ENCODE peak calls at places on chromosomes 13 and 19, in five cellular contexts. V is cardiac muscle cell; A is effector memory CD4-positive, alpha-beta T cell; B is ascending aorta; U is mesenchymal stem cell. Q is an unnamed sample.

GRCh38 chr19:34999498-35000337 is at the start of gene GRAMD1A:
- DNase-seq in V (peak; percentile 90), A (peak; percentile 49), B (peak; percentile 84), U (peak; percentile 90), Q (peak; percentile 76)

GRCh38 chr19:31354316-31354715 is 5.1 kb upstream of the TSHZ3 start:
- DNase-seq in V (no peak), A (no peak), B (no peak), U (no peak), Q (no peak)

GRCh38 chr13:101579291-101579802 is 126.9 kb downstream of the ITGBL1 start:
- DNase-seq in V (peak; percentile 18), A (no peak), B (no peak), U (peak; percentile 66), Q (no peak)

GRCh38 chr13:81017525-81018152 is 676.7 kb upstream of the SPRY2 start:
- DNase-seq in V (peak; percentile 67), A (no peak), B (no peak), U (peak; percentile 62), Q (no peak)

GRCh38 chr13:33251131-33251629 is 34.4 kb downstream of the STARD13 start:
- DNase-seq in V (no peak), A (no peak), B (no peak), U (peak; percentile 88), Q (no peak)

GRCh38 chr19:43310221-43310620 is 40.9 kb upstream of the PSG9 start:
- DNase-seq in V (no peak), A (no peak), B (no peak), U (no peak), Q (no peak)

GRCh38 chr19:45423033-45423588 is 606 bp downstream of the ERCC1 start:
- DNase-seq in V (no peak), A (no peak), B (no peak), U (no peak), Q (no peak)

GRCh38 chr19:56301152-56301551 is 13.5 kb downstream of the ZSCAN5A start:
- DNase-seq in V (no peak), A (no peak), B (no peak), U (peak; percentile 27), Q (no peak)

GRCh38 chr13:37014609-37015008 is 14.0 kb downstream of the EXOSC8 start:
- DNase-seq in V (no peak), A (no peak), B (no peak), U (peak; percentile 50), Q (no peak)

GRCh38 chr13:102838273-102838672 is 7.6 kb upstream of the ERCC5 start:
- DNase-seq in V (no peak), A (no peak), B (no peak), U (no peak), Q (no peak)

GRCh38 chr13:63110431-63110830 is 1694.8 kb upstream of the PCDH20 start:
- DNase-seq in V (no peak), A (no peak), B (no peak), U (no peak), Q (no peak)

GRCh38 chr13:39655041-39655568 is 357 bp upstream of the COG6 start:
- DNase-seq in V (no peak), A (no peak), B (no peak), U (no peak), Q (no peak)

GRCh38 chr13:101289764-101290163 is 126.5 kb downstream of the NALCN start:
- DNase-seq in V (peak; percentile 73), A (peak; percentile 6), B (no peak), U (peak; percentile 63), Q (no peak)

GRCh38 chr19:39158646-39159260 is 33.2 kb downstream of the PAK4 start:
- DNase-seq in V (no peak), A (no peak), B (no peak), U (no peak), Q (no peak)
- H3K27ac ChIP-seq in V (no peak overlapping the region), A (no peak overlapping the region), B (no peak overlapping the region), U (no peak overlapping the region), Q (no peak overlapping the region)

GRCh38 chr13:84843368-84843767 is 955.9 kb downstream of the SLITRK6 start:
- DNase-seq in V (no peak), A (no peak), B (no peak), U (no peak), Q (no peak)

GRCh38 chr13:84845875-84846619 is 953.2 kb downstream of the SLITRK6 start:
- DNase-seq in V (no peak), A (no peak), B (no peak), U (peak; percentile 12), Q (no peak)

GRCh38 chr13:84844473-84844872 is 954.7 kb downstream of the SLITRK6 start:
- DNase-seq in V (peak; percentile 20), A (no peak), B (no peak), U (peak; percentile 37), Q (no peak)

DNA sequence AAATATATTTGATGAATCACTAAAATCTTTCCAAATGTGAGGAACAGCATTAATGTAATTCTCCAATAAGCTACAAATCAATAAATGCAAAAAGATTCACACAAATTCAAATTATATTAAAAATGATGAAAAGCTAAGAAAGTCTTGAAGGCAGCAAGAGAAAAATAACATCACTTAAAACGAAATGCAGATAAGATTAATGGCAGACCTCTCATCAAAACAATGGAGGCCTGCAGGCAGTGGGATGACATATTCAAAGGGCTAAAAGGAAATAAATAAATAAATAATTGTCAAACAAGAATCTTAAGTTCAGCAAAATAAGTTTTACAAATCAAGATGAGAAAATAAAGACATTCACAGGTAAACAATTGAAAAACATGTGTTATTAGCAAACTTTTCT is 952.1 kb downstream of the SLITRK6 start:
- DNase-seq in V (no peak), A (no peak), B (no peak), U (no peak), Q (no peak)
- H3K36me3 ChIP-seq in V (no peaks in the 10 kb centered on the region), A (no peaks in the 10 kb centered on the region), B (no peaks in the 10 kb centered on the region), U (no peaks in the 10 kb centered on the region), Q (no peaks in the 10 kb centered on the region)

GRCh38 chr13:110390572-110390971 is 83.5 kb downstream of the COL4A2 start:
- DNase-seq in V (no peak), A (no peak), B (no peak), U (peak; percentile 99), Q (no peak)
- H3K4me1 ChIP-seq in V (peaks cover 16% of the 10 kb centered on the region), A (no peaks in the 10 kb centered on the region), B (peaks cover 77% of the 10 kb centered on the region), U (peaks cover 32% of the 10 kb centered on the region), Q (peaks cover 14% of the 10 kb centered on the region)

GRCh38 chr19:1162404-1163282 is 11.4 kb downstream of the SBNO2 start:
- DNase-seq in V (no peak), A (no peak), B (no peak), U (no peak), Q (no peak)

GRCh38 chr19:1164684-1165531 is 9.2 kb downstream of the SBNO2 start:
- DNase-seq in V (no peak), A (no peak), B (no peak), U (no peak), Q (no peak)

GRCh38 chr19:1161716-1162115 is 12.4 kb downstream of the SBNO2 start:
- DNase-seq in V (no peak), A (no peak), B (no peak), U (no peak), Q (peak; percentile 88)

GRCh38 chr19:1163934-1164683 is 10.0 kb downstream of the SBNO2 start:
- DNase-seq in V (no peak), A (no peak), B (no peak), U (no peak), Q (peak; percentile 73)

DNA sequence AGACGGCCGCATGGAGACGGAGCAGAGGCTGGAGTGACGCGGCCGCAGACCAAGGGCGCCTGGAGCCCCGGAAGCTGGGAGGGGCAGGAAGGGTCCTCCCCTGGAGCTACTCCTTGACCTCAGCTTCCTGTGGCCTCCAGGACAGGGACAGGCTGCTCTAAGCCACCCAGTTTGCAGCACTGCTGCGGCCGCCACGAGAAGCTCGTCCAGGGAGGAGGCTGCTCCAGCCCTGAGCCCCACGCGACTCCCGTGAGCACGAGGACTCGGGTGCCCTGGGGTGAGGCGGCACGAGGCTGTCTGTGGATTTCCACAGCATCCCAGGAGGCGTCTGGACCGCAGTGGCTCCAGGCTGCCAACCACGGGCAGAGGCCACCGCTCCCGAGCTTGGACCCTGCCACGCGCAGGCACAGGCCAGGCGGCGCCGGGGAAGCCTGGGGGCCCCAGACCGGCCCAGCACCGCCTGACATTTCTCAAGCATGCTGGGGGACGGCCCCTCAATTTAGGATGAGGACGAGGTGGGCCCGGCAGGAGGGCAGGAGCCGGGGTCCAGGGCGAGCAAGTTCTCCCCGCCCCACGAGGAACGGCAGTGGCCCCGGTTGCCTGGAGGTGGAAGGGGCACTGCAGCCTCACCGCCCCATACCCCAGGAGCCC is 10.7 kb downstream of the SBNO2 start:
- DNase-seq in V (no peak), A (no peak), B (no peak), U (no peak), Q (no peak)
- H3K27ac ChIP-seq in V (no peak overlapping the region), A (no peak overlapping the region), B (no peak overlapping the region), U (no peak overlapping the region), Q (peak overlapping the region; percentile 84)

DNA sequence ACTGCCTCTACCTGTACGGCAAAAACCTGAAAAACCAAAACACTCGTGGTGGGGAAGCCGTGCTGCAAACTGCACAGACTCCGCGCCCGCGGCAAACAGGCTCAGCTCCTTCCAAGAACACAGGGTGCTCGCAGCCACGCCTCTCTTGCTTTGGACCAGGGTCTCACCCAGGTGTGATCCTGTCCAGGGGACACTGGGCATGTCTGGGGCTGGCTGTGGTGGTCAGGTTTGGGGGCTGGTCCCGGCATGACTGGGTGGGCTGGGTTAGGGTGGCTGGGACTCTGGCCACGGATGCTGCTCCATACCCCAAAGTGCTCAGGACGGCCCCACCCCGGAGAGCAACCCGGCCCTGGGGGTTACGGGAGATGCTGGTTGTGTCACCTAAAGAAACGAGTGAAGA is 13.9 kb downstream of the GPX4 start:
- DNase-seq in V (no peak), A (no peak), B (no peak), U (no peak), Q (no peak)
- H3K36me3 ChIP-seq in V (peaks cover 2% of the 10 kb centered on the region), A (peaks cover 81% of the 10 kb centered on the region), B (peaks cover 89% of the 10 kb centered on the region), U (peaks cover 92% of the 10 kb centered on the region), Q (no peaks in the 10 kb centered on the region)